ENCODE peak calls at places on chromosomes 3 and 15, in four cellular contexts. R is Panc1, C is A549, M is HepG2. S is an unnamed sample.

GRCh38 chr3:194265996-194266657 is 85.0 kb downstream of the CPN2 start:
- DNase-seq in M (no peak), C (no peak), R (no peak), S (no peak)

GRCh38 chr15:101187820-101188516 is 63.9 kb downstream of the CHSY1 start:
- DNase-seq in R (no peak), C (no peak), M (no peak), S (peak)

GRCh38 chr15:37031198-37031597 is 69.2 kb downstream of the MEIS2 start:
- DNase-seq in R (no peak), M (no peak), C (no peak), S (no peak)

GRCh38 chr3:174862101-174862500 is 3.0 kb downstream of the NAALADL2 start:
- DNase-seq in M (peak), C (peak), R (peak), S (no peak)

GRCh38 chr3:69901802-69902201 is 97.7 kb upstream of the SAMMSON start:
- DNase-seq in C (no peak), R (no peak), M (no peak), S (no peak)

GRCh38 chr3:134029734-134030381 is at the start of gene SLCO2A1:
- DNase-seq in C (peak), R (no peak), M (no peak), S (peak)

GRCh38 chr3:47295976-47296375 is 13.2 kb downstream of the KLHL18 start:
- DNase-seq in C (no peak), R (no peak), M (no peak), S (no peak)

GRCh38 chr15:35680951-35681350 is 135.0 kb upstream of the DPH6 start:
- DNase-seq in M (no peak), R (no peak), C (no peak), S (no peak)

GRCh38 chr3:123757281-123757940 is 126.7 kb downstream of the MYLK start:
- DNase-seq in M (no peak), R (no peak), C (no peak), S (peak)
- H3K27ac ChIP-seq in M (peak), R (no peak), C (peak), S (peak)

DNA sequence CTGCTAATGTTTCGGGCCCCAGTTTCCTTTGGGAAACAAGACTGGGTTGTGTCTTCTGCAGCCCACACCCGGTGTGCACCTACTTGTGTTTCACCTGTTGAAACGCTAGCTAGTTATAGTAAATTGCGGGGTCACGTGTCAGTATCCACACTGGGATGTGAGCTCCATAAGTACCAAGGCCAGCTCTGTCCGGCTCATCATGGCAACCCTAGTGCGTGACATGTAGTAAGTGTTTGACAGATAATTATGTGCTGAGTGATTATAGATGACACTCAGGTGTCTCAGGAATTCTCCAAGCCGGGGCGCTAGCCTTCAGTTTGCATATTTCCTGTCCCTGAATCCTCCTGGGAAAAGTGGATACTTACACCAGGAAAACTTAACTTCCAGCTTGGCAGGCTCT is 12.8 kb downstream of the APOD start:
- DNase-seq in R (no peak), C (no peak), M (no peak), S (no peak)
- TF ChIP-seq REST in R (no peak), C (no peak), M (no peak), S (peak)

GRCh38 chr3:132090921-132091320 is 56.1 kb upstream of the CPNE4 start:
- DNase-seq in R (no peak), M (no peak), C (no peak), S (no peak)
- H3K27ac ChIP-seq in R (no peak), M (no peak), C (no peak), S (no peak)

GRCh38 chr15:99324082-99324620 is 72.9 kb downstream of the LRRC28 start:
- DNase-seq in C (peak), M (no peak), R (no peak), S (no peak)

GRCh38 chr15:99324700-99325099 is 73.4 kb downstream of the LRRC28 start:
- DNase-seq in M (no peak), C (no peak), R (no peak), S (no peak)

GRCh38 chr15:99326235-99326634 is 75.0 kb downstream of the LRRC28 start:
- DNase-seq in M (peak), C (no peak), R (no peak), S (no peak)

GRCh38 chr15:99331366-99331765 is 80.1 kb downstream of the LRRC28 start:
- DNase-seq in C (no peak), R (no peak), M (no peak), S (no peak)

DNA sequence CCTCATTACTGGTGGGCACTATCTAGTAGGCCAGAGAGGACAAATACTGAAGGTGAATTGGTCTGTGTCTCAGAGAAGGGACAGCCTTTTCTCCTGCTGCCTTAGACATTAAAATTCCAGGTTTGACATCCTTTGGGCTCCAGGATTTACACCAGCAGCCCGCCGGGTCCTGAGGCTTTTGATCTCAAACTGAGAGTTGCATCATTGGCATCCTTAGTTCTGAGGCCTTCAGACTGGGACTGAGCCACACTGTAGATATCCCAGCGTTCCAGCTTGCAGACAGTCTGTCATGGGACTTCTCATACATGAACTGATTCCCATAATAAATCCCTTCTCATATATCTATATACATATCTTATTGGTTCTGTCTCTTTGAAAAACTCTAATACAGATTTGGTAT is 77.4 kb downstream of the LRRC28 start:
- DNase-seq in C (no peak), R (no peak), M (peak), S (no peak)
- TF ChIP-seq REST in C (no peak), R (no peak), M (no peak), S (no peak)

GRCh38 chr3:167743799-167744198 is 8.3 kb downstream of the SERPINI1 start:
- DNase-seq in M (no peak), C (no peak), R (no peak), S (no peak)

GRCh38 chr3:167750273-167750971 is 14.9 kb downstream of the SERPINI1 start:
- DNase-seq in C (no peak), M (no peak), R (no peak), S (no peak)

GRCh38 chr3:167754049-167754448 is 18.5 kb downstream of the SERPINI1 start:
- DNase-seq in M (no peak), R (no peak), C (no peak), S (no peak)

GRCh38 chr3:167749209-167749608 is 13.7 kb downstream of the SERPINI1 start:
- DNase-seq in R (no peak), M (no peak), C (no peak), S (no peak)

DNA sequence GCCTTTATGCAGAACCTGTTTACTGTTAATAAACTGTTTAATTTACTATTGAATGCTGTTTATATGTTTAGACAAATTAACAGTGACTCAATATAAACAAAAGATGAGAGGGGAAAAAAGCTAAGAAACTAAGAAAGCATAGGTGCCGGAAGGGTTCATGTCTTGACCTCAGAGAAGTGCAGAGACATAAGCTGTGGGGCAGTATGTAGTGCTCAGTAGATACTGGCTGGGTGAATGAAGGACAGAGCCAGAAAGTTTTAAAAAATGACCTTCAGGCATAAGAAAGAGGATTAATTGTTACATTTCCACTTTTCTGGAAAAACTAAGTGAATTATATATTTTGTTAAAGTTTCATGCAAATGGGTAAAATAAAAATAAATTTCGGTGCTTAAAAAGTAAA is 14.2 kb downstream of the SERPINI1 start:
- DNase-seq in R (no peak), M (no peak), C (no peak), S (no peak)
- H3K27ac ChIP-seq in R (no peak), M (no peak), C (no peak), S (no peak)

GRCh38 chr3:187039100-187039722 is 100.1 kb downstream of the RPL39L start:
- DNase-seq in R (no peak), M (peak), C (no peak), S (no peak)
- TF ChIP-seq REST in R (no peak), M (no peak), C (no peak), S (no peak)

S was measured in HL-60.